ENCODE peak calls at places on chromosomes 1 and 21, in nine cellular contexts. R is non-pigmented ciliary epithelial cell; T is EL; X is Right ventricle myocardium superior; Q is CD8-positive, alpha-beta memory T cell; C is mesothelial cell of epicardium; D is activated CD8-positive, alpha-beta memory T cell treated with anti-CD3 and anti-CD28 coated beads, Interleukin-2, amount 50 U/mL, for 48 hours; A is fibroblast of mammary gland; N is CD8-positive, alpha-beta T cell. Z is an unnamed sample.

GRCh38 chr21:36491191-36491916 is 11.4 kb upstream of the CLDN14 start:
- DNase-seq in Q (no peak), C (no peak), X (no peak), N (no peak), R (no peak), T (peak), D (no peak), A (peak), Z (no peak)

GRCh38 chr1:113041569-113042335 is 31.2 kb upstream of the LRIG2 start:
- DNase-seq in X (no peak), R (no peak), A (no peak), N (no peak), T (no peak), C (no peak), Q (no peak), D (no peak), Z (no peak)

GRCh38 chr1:27778022-27778421 is 5.0 kb downstream of the STX12 start:
- DNase-seq in N (no peak), D (no peak), X (no peak), Q (no peak), C (no peak), A (no peak), T (no peak), R (no peak), Z (no peak)

GRCh38 chr1:232038704-232039103 is 412.1 kb downstream of the DISC1 start:
- DNase-seq in X (no peak), R (no peak), Q (no peak), N (no peak), D (no peak), C (no peak), T (no peak), A (no peak), Z (no peak)

GRCh38 chr1:228417061-228417460 is 400 bp upstream of the TRIM17 start:
- DNase-seq in X (no peak), R (no peak), N (no peak), C (no peak), A (no peak), D (no peak), Q (no peak), T (no peak), Z (no peak)

GRCh38 chr1:11158720-11159321 is 30.3 kb upstream of the ANGPTL7 start:
- DNase-seq in T (peak), N (no peak), D (no peak), X (no peak), R (peak), Q (no peak), A (peak), C (no peak), Z (no peak)

GRCh38 chr1:44409019-44409602 is 4.1 kb downstream of the RNF220 start:
- DNase-seq in N (no peak), D (no peak), R (no peak), C (no peak), T (no peak), X (no peak), Q (no peak), A (no peak), Z (no peak)

GRCh38 chr21:34885636-34886553 is 163.2 kb downstream of the RUNX1 start:
- DNase-seq in R (no peak), N (no peak), T (peak), Q (no peak), X (no peak), C (no peak), D (no peak), A (no peak), Z (no peak)

GRCh38 chr21:21232320-21232719 is 234.1 kb downstream of the NCAM2 start:
- DNase-seq in A (peak), X (no peak), D (no peak), R (no peak), C (no peak), Q (no peak), T (peak), N (no peak), Z (no peak)

GRCh38 chr1:23428136-23428905 is 3.8 kb upstream of the TCEA3 start:
- DNase-seq in D (no peak), N (no peak), Q (no peak), T (no peak), X (no peak), R (no peak), A (no peak), C (no peak), Z (no peak)

GRCh38 chr1:206979379-206980043 is 9.3 kb upstream of the FCAMR start:
- DNase-seq in N (no peak), X (no peak), R (no peak), D (no peak), A (peak), Q (no peak), C (no peak), T (peak), Z (no peak)

GRCh38 chr1:213415686-213416380 is 364.8 kb downstream of the RPS6KC1 start:
- DNase-seq in T (no peak), X (no peak), N (no peak), C (no peak), R (no peak), A (no peak), Q (no peak), D (no peak), Z (no peak)

GRCh38 chr1:53130878-53131589 is 11.4 kb downstream of the SLC1A7 start:
- DNase-seq in R (no peak), Q (no peak), C (no peak), X (no peak), A (no peak), T (no peak), N (no peak), D (no peak), Z (no peak)

GRCh38 chr1:109901508-109902145 is 9.0 kb upstream of the CSF1 start:
- DNase-seq in D (no peak), N (no peak), C (no peak), Q (no peak), X (peak), A (no peak), T (no peak), R (no peak), Z (no peak)

GRCh38 chr1:39852876-39853275 is 30.4 kb downstream of the TRIT1 start:
- DNase-seq in A (no peak), C (no peak), D (no peak), T (no peak), R (no peak), Q (no peak), N (no peak), X (no peak), Z (no peak)

GRCh38 chr21:18951291-18952038 is 547.9 kb upstream of the TMPRSS15 start:
- DNase-seq in D (no peak), X (no peak), Q (no peak), R (no peak), C (no peak), A (peak), N (no peak), T (no peak), Z (no peak)

GRCh38 chr1:155200920-155201319 is 6.8 kb downstream of the THBS3 start:
- DNase-seq in X (no peak), N (no peak), C (no peak), D (no peak), Q (no peak), A (no peak), R (no peak), T (no peak), Z (no peak)